ENCODE peak calls at places on chromosomes 13 and 19, in four cellular contexts. One of them, this sample, is unnamed.
A peak's percentile ranks its signal among the peaks of the same experiment; 100 is the strongest.

GRCh38 chr13:51286135-51287002 is 53.1 kb upstream of the SERPINE3 start:
- DNase-seq in tibial artery: peak; percentile 84
- DNase-seq in HCT116: peak; percentile 36
- DNase-seq in gastrocnemius medialis: peak; percentile 47
- DNase-seq in this sample: peak; percentile 12

GRCh38 chr19:46416077-46416709 is 2.8 kb upstream of the CCDC8 start:
- DNase-seq in tibial artery: peak; percentile 92
- DNase-seq in gastrocnemius medialis: peak; percentile 30
- DNase-seq in HCT116: peak; percentile 40
- DNase-seq in this sample: no peak

GRCh38 chr19:18488403-18488723 is 33.5 kb downstream of the ELL start:
- DNase-seq in gastrocnemius medialis: peak; percentile 69
- DNase-seq in HCT116: no peak
- DNase-seq in tibial artery: no peak
- DNase-seq in this sample: no peak

GRCh38 chr13:20037908-20038307 is 79.4 kb downstream of the ZMYM2 start:
- DNase-seq in HCT116: no peak
- DNase-seq in tibial artery: no peak
- DNase-seq in gastrocnemius medialis: no peak
- DNase-seq in this sample: no peak

GRCh38 chr13:51731759-51732158 is 72.2 kb downstream of the DHRS12 start:
- DNase-seq in gastrocnemius medialis: no peak
- DNase-seq in HCT116: no peak
- DNase-seq in tibial artery: no peak
- DNase-seq in this sample: no peak

GRCh38 chr19:34967551-34967950 is 3.5 kb upstream of the ZNF792 start:
- DNase-seq in HCT116: no peak
- DNase-seq in gastrocnemius medialis: no peak
- DNase-seq in tibial artery: no peak
- DNase-seq in this sample: no peak

GRCh38 chr13:114024603-114025431 is 50.9 kb upstream of the C13orf46 start:
- DNase-seq in gastrocnemius medialis: no peak
- DNase-seq in HCT116: no peak
- DNase-seq in tibial artery: peak; percentile 64
- DNase-seq in this sample: no peak

GRCh38 chr13:101343128-101343787 is 73.0 kb downstream of the NALCN start:
- DNase-seq in tibial artery: no peak
- DNase-seq in HCT116: no peak
- DNase-seq in gastrocnemius medialis: no peak
- DNase-seq in this sample: no peak

GRCh38 chr13:56615572-56615971 is 525.1 kb upstream of the PRR20A start:
- DNase-seq in gastrocnemius medialis: no peak
- DNase-seq in HCT116: no peak
- DNase-seq in tibial artery: no peak
- DNase-seq in this sample: no peak

GRCh38 chr13:40631605-40632004 is 34.8 kb downstream of the FOXO1 start:
- DNase-seq in tibial artery: no peak
- DNase-seq in gastrocnemius medialis: no peak
- DNase-seq in HCT116: no peak
- DNase-seq in this sample: no peak

GRCh38 chr13:87884874-87885273 is 213.7 kb downstream of the SLITRK5 start:
- DNase-seq in tibial artery: no peak
- DNase-seq in HCT116: no peak
- DNase-seq in gastrocnemius medialis: no peak
- DNase-seq in this sample: no peak

GRCh38 chr19:38812004-38812840 is 523 bp downstream of the LGALS4 start:
- DNase-seq in HCT116: no peak
- DNase-seq in tibial artery: no peak
- DNase-seq in gastrocnemius medialis: no peak
- DNase-seq in this sample: no peak

GRCh38 chr13:60933638-60934037 is 482.0 kb downstream of the PCDH20 start:
- DNase-seq in tibial artery: no peak
- DNase-seq in HCT116: no peak
- DNase-seq in gastrocnemius medialis: no peak
- DNase-seq in this sample: no peak

GRCh38 chr13:51380269-51380668 is 40.8 kb downstream of the SERPINE3 start:
- DNase-seq in tibial artery: no peak
- DNase-seq in HCT116: no peak
- DNase-seq in gastrocnemius medialis: no peak
- DNase-seq in this sample: no peak

GRCh38 chr19:28289294-28290063 is 923.5 kb downstream of the UQCRFS1 start:
- DNase-seq in tibial artery: no peak
- DNase-seq in HCT116: no peak
- DNase-seq in gastrocnemius medialis: no peak
- DNase-seq in this sample: no peak

GRCh38 chr13:94073006-94073744 is 406.3 kb downstream of the DCT start:
- DNase-seq in tibial artery: no peak
- DNase-seq in HCT116: no peak
- DNase-seq in gastrocnemius medialis: no peak
- DNase-seq in this sample: no peak

GRCh38 chr19:12838182-12838890 is at the start of gene MAST1:
- DNase-seq in tibial artery: no peak
- DNase-seq in HCT116: no peak
- DNase-seq in gastrocnemius medialis: no peak
- DNase-seq in this sample: peak; percentile 36

GRCh38 chr13:87078947-87079795 is 592.0 kb upstream of the SLITRK5 start:
- DNase-seq in tibial artery: no peak
- DNase-seq in HCT116: no peak
- DNase-seq in gastrocnemius medialis: no peak
- DNase-seq in this sample: no peak

GRCh38 chr13:54592201-54592600 is 1563.6 kb downstream of the OLFM4 start:
- DNase-seq in gastrocnemius medialis: no peak
- DNase-seq in HCT116: no peak
- DNase-seq in tibial artery: no peak
- DNase-seq in this sample: no peak

GRCh38 chr13:84654654-84655244 is 772.5 kb upstream of the SLITRK1 start:
- DNase-seq in tibial artery: no peak
- DNase-seq in HCT116: no peak
- DNase-seq in gastrocnemius medialis: no peak
- DNase-seq in this sample: no peak

GRCh38 chr13:112346899-112347229 is 29.3 kb upstream of the SPACA7 start:
- DNase-seq in gastrocnemius medialis: no peak
- DNase-seq in tibial artery: no peak
- DNase-seq in HCT116: no peak
- DNase-seq in this sample: no peak

GRCh38 chr19:38707512-38708114 is 36.7 kb downstream of the CAPN12 start:
- DNase-seq in gastrocnemius medialis: no peak
- DNase-seq in tibial artery: no peak
- DNase-seq in HCT116: no peak
- DNase-seq in this sample: no peak

GRCh38 chr13:38135590-38135989 is 214.1 kb upstream of the UFM1 start:
- DNase-seq in HCT116: no peak
- DNase-seq in tibial artery: no peak
- DNase-seq in gastrocnemius medialis: no peak
- DNase-seq in this sample: no peak

GRCh38 chr13:28707629-28708427 is 10.9 kb downstream of the SLC46A3 start:
- DNase-seq in HCT116: no peak
- DNase-seq in tibial artery: no peak
- DNase-seq in gastrocnemius medialis: no peak
- DNase-seq in this sample: no peak

GRCh38 chr19:19540707-19541515 is 2.8 kb downstream of the CILP2 start:
- DNase-seq in tibial artery: no peak
- DNase-seq in gastrocnemius medialis: no peak
- DNase-seq in HCT116: peak; percentile 93
- DNase-seq in this sample: peak; percentile 63

GRCh38 chr13:27708325-27708724 is 84.0 kb upstream of the GSX1 start:
- DNase-seq in tibial artery: no peak
- DNase-seq in gastrocnemius medialis: no peak
- DNase-seq in HCT116: no peak
- DNase-seq in this sample: no peak

GRCh38 chr19:57587529-57587928 is 3.6 kb downstream of the ZIK1 start:
- DNase-seq in HCT116: no peak
- DNase-seq in gastrocnemius medialis: no peak
- DNase-seq in tibial artery: no peak
- DNase-seq in this sample: no peak

GRCh38 chr13:113153810-113154748 is 4.4 kb upstream of the PROZ start:
- DNase-seq in gastrocnemius medialis: peak; percentile 78
- DNase-seq in HCT116: peak; percentile 18
- DNase-seq in tibial artery: peak; percentile 89
- DNase-seq in this sample: peak; percentile 73

GRCh38 chr19:1312732-1313694 is 27.3 kb downstream of the EFNA2 start:
- DNase-seq in tibial artery: no peak
- DNase-seq in gastrocnemius medialis: no peak
- DNase-seq in HCT116: peak; percentile 23
- DNase-seq in this sample: no peak

DNA sequence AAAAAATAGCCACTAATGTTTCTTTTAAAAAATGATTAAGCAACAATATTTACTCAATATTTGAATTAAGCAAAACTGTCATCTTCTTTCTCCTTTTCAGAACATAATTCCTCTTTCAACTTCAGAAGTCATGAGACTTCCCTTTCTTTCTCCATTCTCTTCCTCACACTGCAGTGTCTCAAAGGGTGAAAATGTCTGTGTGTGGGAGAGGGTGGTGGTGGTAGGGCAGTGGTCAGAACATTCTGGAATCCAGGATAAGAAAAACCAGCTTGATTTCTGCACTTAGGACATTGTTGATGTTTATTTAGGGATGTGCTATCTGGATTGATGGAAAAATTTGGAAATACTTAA is 126.4 kb downstream of the KCNRG start:
- DNase-seq in tibial artery: no peak
- DNase-seq in HCT116: no peak
- DNase-seq in gastrocnemius medialis: no peak
- DNase-seq in this sample: no peak
- H3K27ac ChIP-seq in tibial artery: no peak overlapping the region
- H3K27ac ChIP-seq in HCT116: no peak overlapping the region
- H3K27ac ChIP-seq in gastrocnemius medialis: no peak overlapping the region
- H3K27ac ChIP-seq in this sample: no peak overlapping the region

GRCh38 chr19:23287620-23288019 is 37.4 kb upstream of the ZNF724 start:
- DNase-seq in tibial artery: no peak
- DNase-seq in gastrocnemius medialis: no peak
- DNase-seq in HCT116: no peak
- DNase-seq in this sample: no peak

GRCh38 chr19:23286477-23286876 is 36.3 kb upstream of the ZNF724 start:
- DNase-seq in HCT116: no peak
- DNase-seq in gastrocnemius medialis: no peak
- DNase-seq in tibial artery: no peak
- DNase-seq in this sample: no peak

GRCh38 chr19:23283925-23284324 is 33.7 kb upstream of the ZNF724 start:
- DNase-seq in HCT116: peak; percentile 18
- DNase-seq in tibial artery: peak; percentile 67
- DNase-seq in gastrocnemius medialis: peak; percentile 18
- DNase-seq in this sample: peak; percentile 33

GRCh38 chr19:23281663-23282276 is 31.6 kb upstream of the ZNF724 start:
- DNase-seq in gastrocnemius medialis: no peak
- DNase-seq in HCT116: no peak
- DNase-seq in tibial artery: no peak
- DNase-seq in this sample: no peak

DNA sequence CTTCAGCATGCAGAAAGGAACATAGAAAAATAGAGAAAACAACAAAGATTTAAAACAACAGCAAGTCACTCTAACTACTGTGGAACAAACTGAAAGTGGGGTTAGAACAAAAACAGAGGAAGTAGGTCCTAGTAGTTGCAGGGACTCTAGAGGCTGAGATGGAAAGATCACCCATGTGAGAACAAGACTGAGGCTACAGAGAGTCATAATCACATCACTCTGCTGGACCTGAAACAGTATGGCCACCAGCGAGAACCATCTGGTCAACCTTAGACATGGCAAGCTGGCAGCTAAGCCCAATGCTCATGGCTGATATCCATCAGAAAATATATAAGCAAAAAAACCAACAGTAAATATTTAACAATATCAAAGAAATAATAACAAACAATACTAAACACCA is 35.8 kb upstream of the ZNF724 start:
- DNase-seq in tibial artery: no peak
- DNase-seq in HCT116: no peak
- DNase-seq in gastrocnemius medialis: no peak
- DNase-seq in this sample: no peak
- H3K4me1 ChIP-seq in tibial artery: no peaks in the 10 kb centered on the region
- H3K4me1 ChIP-seq in HCT116: no peaks in the 10 kb centered on the region
- H3K4me1 ChIP-seq in gastrocnemius medialis: no peaks in the 10 kb centered on the region
- H3K4me1 ChIP-seq in this sample: no peaks in the 10 kb centered on the region

DNA sequence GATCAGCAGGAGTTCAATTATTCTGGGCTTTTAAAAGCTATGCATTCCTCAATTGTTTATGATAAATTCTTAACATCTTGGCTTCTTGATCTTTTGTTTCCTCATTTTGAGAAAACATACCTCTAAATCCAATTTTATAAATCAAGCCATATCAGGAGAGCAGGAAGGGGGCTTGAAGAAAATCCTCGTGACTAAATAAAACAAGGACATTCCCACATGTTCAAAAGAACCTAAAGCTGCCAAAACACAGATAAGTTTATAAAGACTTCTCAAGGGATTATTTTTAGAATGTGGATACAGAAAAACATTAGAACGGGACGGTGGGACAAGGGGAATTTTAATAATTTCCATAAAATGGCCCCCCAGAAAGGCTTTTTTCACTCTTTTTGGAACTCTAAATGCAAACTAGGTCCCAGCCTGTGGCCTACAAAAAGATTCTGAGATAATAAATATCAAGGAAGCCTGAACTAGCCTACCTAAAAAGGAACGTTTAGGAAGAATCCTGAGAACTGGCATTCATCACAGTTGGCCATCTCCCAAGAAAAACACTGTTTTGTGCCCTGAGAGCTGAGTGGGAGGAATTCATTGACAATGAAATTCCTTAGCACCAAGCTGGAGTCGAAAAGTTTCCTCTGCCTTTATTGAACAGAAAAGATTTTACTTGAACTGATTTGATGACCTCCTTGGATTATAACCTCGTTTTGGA is 30.1 kb downstream of the ZAR1L start:
- DNase-seq in tibial artery: no peak
- DNase-seq in HCT116: peak; percentile 7
- DNase-seq in gastrocnemius medialis: no peak
- DNase-seq in this sample: no peak
- H3K27ac ChIP-seq in tibial artery: peak overlapping the region; percentile 79
- H3K27ac ChIP-seq in HCT116: no peak overlapping the region
- H3K27ac ChIP-seq in gastrocnemius medialis: peak overlapping the region; percentile 52
- H3K27ac ChIP-seq in this sample: no peak overlapping the region

GRCh38 chr19:4719499-4719866 is 4.2 kb downstream of the DPP9 start:
- DNase-seq in gastrocnemius medialis: no peak
- DNase-seq in tibial artery: no peak
- DNase-seq in HCT116: no peak
- DNase-seq in this sample: no peak
- H3K4me1 ChIP-seq in gastrocnemius medialis: peaks cover 22% of the 10 kb centered on the region
- H3K4me1 ChIP-seq in tibial artery: peaks cover 21% of the 10 kb centered on the region
- H3K4me1 ChIP-seq in HCT116: peaks cover 33% of the 10 kb centered on the region
- H3K4me1 ChIP-seq in this sample: peaks cover 14% of the 10 kb centered on the region

GRCh38 chr19:2454962-2455409 is 1.8 kb downstream of the LMNB2 start:
- DNase-seq in HCT116: no peak
- DNase-seq in tibial artery: no peak
- DNase-seq in gastrocnemius medialis: no peak
- DNase-seq in this sample: no peak
- H3K27ac ChIP-seq in HCT116: peak overlapping the region; percentile 96
- H3K27ac ChIP-seq in tibial artery: no peak overlapping the region
- H3K27ac ChIP-seq in gastrocnemius medialis: no peak overlapping the region
- H3K27ac ChIP-seq in this sample: no peak overlapping the region